ENCODE peak calls at places on chromosomes 1 and 21, in four cellular contexts. One of them, this sample, is unnamed.

GRCh38 chr1:191963781-191964455 is 194.3 kb upstream of the RGS18 start:
- DNase-seq in suprapubic skin: no peak
- DNase-seq in cardiac muscle cell: no peak
- DNase-seq in coronary artery: no peak
- DNase-seq in this sample: no peak

GRCh38 chr1:33086384-33086850 is 5.5 kb downstream of the AZIN2 start:
- DNase-seq in suprapubic skin: peak; percentile 74
- DNase-seq in cardiac muscle cell: peak; percentile 88
- DNase-seq in coronary artery: no peak
- DNase-seq in this sample: peak; percentile 79

GRCh38 chr1:231187556-231187955 is 25.7 kb downstream of the TRIM67 start:
- DNase-seq in suprapubic skin: no peak
- DNase-seq in cardiac muscle cell: no peak
- DNase-seq in coronary artery: no peak
- DNase-seq in this sample: no peak

GRCh38 chr1:36182734-36183133 is 26.8 kb downstream of the MAP7D1 start:
- DNase-seq in suprapubic skin: no peak
- DNase-seq in cardiac muscle cell: no peak
- DNase-seq in coronary artery: no peak
- DNase-seq in this sample: no peak

GRCh38 chr1:220198186-220199005 is 73.9 kb downstream of the RAB3GAP2 start:
- DNase-seq in suprapubic skin: no peak
- DNase-seq in cardiac muscle cell: no peak
- DNase-seq in coronary artery: no peak
- DNase-seq in this sample: peak; percentile 20

GRCh38 chr21:46617267-46618051 is 12.6 kb upstream of the S100B start:
- DNase-seq in suprapubic skin: no peak
- DNase-seq in cardiac muscle cell: no peak
- DNase-seq in coronary artery: no peak
- DNase-seq in this sample: peak; percentile 77

GRCh38 chr1:117068580-117068979 is 8.5 kb downstream of the TTF2 start:
- DNase-seq in suprapubic skin: no peak
- DNase-seq in cardiac muscle cell: no peak
- DNase-seq in coronary artery: no peak
- DNase-seq in this sample: no peak

GRCh38 chr1:77412069-77412793 is 130.4 kb downstream of the AK5 start:
- DNase-seq in suprapubic skin: no peak
- DNase-seq in cardiac muscle cell: no peak
- DNase-seq in coronary artery: no peak
- DNase-seq in this sample: no peak

GRCh38 chr1:74426208-74426932 is 86.0 kb downstream of the LRRC53 start:
- DNase-seq in suprapubic skin: no peak
- DNase-seq in cardiac muscle cell: peak; percentile 53
- DNase-seq in coronary artery: no peak
- DNase-seq in this sample: no peak

GRCh38 chr1:174954686-174955669 is 44.8 kb upstream of the CACYBP start:
- DNase-seq in suprapubic skin: no peak
- DNase-seq in cardiac muscle cell: no peak
- DNase-seq in coronary artery: no peak
- DNase-seq in this sample: no peak

GRCh38 chr1:206691604-206692003 is 6.9 kb downstream of the MAPKAPK2 start:
- DNase-seq in suprapubic skin: no peak
- DNase-seq in cardiac muscle cell: peak; percentile 53
- DNase-seq in coronary artery: no peak
- DNase-seq in this sample: no peak

GRCh38 chr1:23222331-23222730 is 5.0 kb upstream of the HTR1D start:
- DNase-seq in suprapubic skin: no peak
- DNase-seq in cardiac muscle cell: no peak
- DNase-seq in coronary artery: no peak
- DNase-seq in this sample: no peak

GRCh38 chr1:14939527-14940284 is 213.8 kb upstream of the TMEM51 start:
- DNase-seq in suprapubic skin: no peak
- DNase-seq in cardiac muscle cell: no peak
- DNase-seq in coronary artery: no peak
- DNase-seq in this sample: peak; percentile 79

GRCh38 chr1:234296481-234296880 is 76.8 kb upstream of the COA6 start:
- DNase-seq in suprapubic skin: no peak
- DNase-seq in cardiac muscle cell: no peak
- DNase-seq in coronary artery: no peak
- DNase-seq in this sample: no peak

GRCh38 chr1:234581063-234581714 is 28.8 kb downstream of the IRF2BP2 start:
- DNase-seq in suprapubic skin: no peak
- DNase-seq in cardiac muscle cell: no peak
- DNase-seq in coronary artery: no peak
- DNase-seq in this sample: no peak

GRCh38 chr1:90133133-90133532 is 138.2 kb downstream of the ZNF326 start:
- DNase-seq in suprapubic skin: no peak
- DNase-seq in cardiac muscle cell: peak; percentile 61
- DNase-seq in coronary artery: no peak
- DNase-seq in this sample: peak; percentile 11

GRCh38 chr1:205144046-205144720 is 22.4 kb upstream of the RBBP5 start:
- DNase-seq in suprapubic skin: no peak
- DNase-seq in cardiac muscle cell: no peak
- DNase-seq in coronary artery: no peak
- DNase-seq in this sample: no peak

GRCh38 chr1:18721066-18721465 is 90.4 kb downstream of the PAX7 start:
- DNase-seq in suprapubic skin: no peak
- DNase-seq in cardiac muscle cell: no peak
- DNase-seq in coronary artery: no peak
- DNase-seq in this sample: no peak

GRCh38 chr1:180175806-180176205 is 21.1 kb downstream of the QSOX1 start:
- DNase-seq in suprapubic skin: peak; percentile 46
- DNase-seq in cardiac muscle cell: peak; percentile 32
- DNase-seq in coronary artery: no peak
- DNase-seq in this sample: no peak

GRCh38 chr1:222923506-222923905 is 108.7 kb downstream of the DISP1 start:
- DNase-seq in suprapubic skin: no peak
- DNase-seq in cardiac muscle cell: no peak
- DNase-seq in coronary artery: no peak
- DNase-seq in this sample: peak; percentile 54

GRCh38 chr21:14603202-14603601 is 57.1 kb upstream of the SAMSN1 start:
- DNase-seq in suprapubic skin: no peak
- DNase-seq in cardiac muscle cell: no peak
- DNase-seq in coronary artery: no peak
- DNase-seq in this sample: peak; percentile 60

GRCh38 chr1:101185421-101185820 is 51.4 kb upstream of the S1PR1 start:
- DNase-seq in suprapubic skin: no peak
- DNase-seq in cardiac muscle cell: no peak
- DNase-seq in coronary artery: no peak
- DNase-seq in this sample: peak; percentile 50

GRCh38 chr1:178196631-178197030 is 102.7 kb downstream of the RASAL2 start:
- DNase-seq in suprapubic skin: no peak
- DNase-seq in cardiac muscle cell: no peak
- DNase-seq in coronary artery: no peak
- DNase-seq in this sample: no peak

GRCh38 chr1:43705982-43706597 is 1.2 kb upstream of the ST3GAL3 start:
- DNase-seq in suprapubic skin: no peak
- DNase-seq in cardiac muscle cell: no peak
- DNase-seq in coronary artery: no peak
- DNase-seq in this sample: no peak

GRCh38 chr1:97089223-97089622 is 367.6 kb downstream of the PTBP2 start:
- DNase-seq in suprapubic skin: no peak
- DNase-seq in cardiac muscle cell: no peak
- DNase-seq in coronary artery: no peak
- DNase-seq in this sample: no peak

GRCh38 chr1:156750191-156750931 is 1.1 kb downstream of the HDGF start:
- DNase-seq in suprapubic skin: no peak
- DNase-seq in cardiac muscle cell: no peak
- DNase-seq in coronary artery: peak; percentile 77
- DNase-seq in this sample: no peak

GRCh38 chr1:112540395-112540794 is 31.6 kb downstream of the WNT2B start:
- DNase-seq in suprapubic skin: no peak
- DNase-seq in cardiac muscle cell: no peak
- DNase-seq in coronary artery: no peak
- DNase-seq in this sample: no peak

GRCh38 chr1:62050165-62050564 is 144.5 kb upstream of the L1TD1 start:
- DNase-seq in suprapubic skin: no peak
- DNase-seq in cardiac muscle cell: no peak
- DNase-seq in coronary artery: no peak
- DNase-seq in this sample: no peak

GRCh38 chr1:156480411-156481192 is 20.0 kb downstream of the MEF2D start:
- DNase-seq in suprapubic skin: no peak
- DNase-seq in cardiac muscle cell: peak; percentile 79
- DNase-seq in coronary artery: no peak
- DNase-seq in this sample: no peak

GRCh38 chr1:76083189-76083588 is 8.6 kb downstream of the ST6GALNAC3 start:
- DNase-seq in suprapubic skin: no peak
- DNase-seq in cardiac muscle cell: no peak
- DNase-seq in coronary artery: no peak
- DNase-seq in this sample: no peak

GRCh38 chr1:207649204-207649753 is 4.3 kb downstream of the CR1L start:
- DNase-seq in suprapubic skin: no peak
- DNase-seq in cardiac muscle cell: no peak
- DNase-seq in coronary artery: no peak
- DNase-seq in this sample: no peak

GRCh38 chr21:41481191-41481590 is 26.8 kb downstream of the TMPRSS2 start:
- DNase-seq in suprapubic skin: no peak
- DNase-seq in cardiac muscle cell: no peak
- DNase-seq in coronary artery: no peak
- DNase-seq in this sample: peak; percentile 37

GRCh38 chr1:84339503-84339902 is 38.0 kb downstream of the SAMD13 start:
- DNase-seq in suprapubic skin: no peak
- DNase-seq in cardiac muscle cell: no peak
- DNase-seq in coronary artery: no peak
- DNase-seq in this sample: peak; percentile 29

GRCh38 chr1:161921491-161921890 is 102.2 kb downstream of the OLFML2B start:
- DNase-seq in suprapubic skin: no peak
- DNase-seq in cardiac muscle cell: no peak
- DNase-seq in coronary artery: no peak
- DNase-seq in this sample: no peak

GRCh38 chr1:64550505-64550904 is 80.6 kb downstream of the CACHD1 start:
- DNase-seq in suprapubic skin: no peak
- DNase-seq in cardiac muscle cell: no peak
- DNase-seq in coronary artery: no peak
- DNase-seq in this sample: no peak

GRCh38 chr1:64550946-64551345 is 81.0 kb downstream of the CACHD1 start:
- DNase-seq in suprapubic skin: no peak
- DNase-seq in cardiac muscle cell: no peak
- DNase-seq in coronary artery: no peak
- DNase-seq in this sample: no peak

GRCh38 chr1:64553285-64553684 is 83.4 kb downstream of the CACHD1 start:
- DNase-seq in suprapubic skin: no peak
- DNase-seq in cardiac muscle cell: peak; percentile 22
- DNase-seq in coronary artery: no peak
- DNase-seq in this sample: no peak

DNA sequence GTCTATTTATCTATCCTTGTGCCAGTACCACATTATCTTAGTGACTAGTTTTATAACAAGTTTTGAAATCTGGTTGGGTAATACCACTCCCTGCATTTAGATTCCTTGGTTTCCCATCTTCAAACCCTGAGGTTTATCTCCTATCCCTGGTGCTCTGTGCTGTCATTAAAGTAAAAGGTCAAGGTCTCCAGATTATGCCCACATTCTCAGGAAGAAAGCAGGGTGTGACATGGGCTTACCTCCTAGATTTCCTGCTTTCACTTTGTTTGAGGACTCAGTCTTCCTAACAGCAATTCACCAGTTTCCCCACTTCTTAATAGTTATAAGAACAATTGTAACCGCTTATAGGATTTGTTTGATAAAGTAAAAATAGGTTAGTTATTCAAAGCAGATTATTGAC is 86.0 kb downstream of the CACHD1 start:
- DNase-seq in suprapubic skin: no peak
- DNase-seq in cardiac muscle cell: no peak
- DNase-seq in coronary artery: no peak
- DNase-seq in this sample: no peak
- H3K4me3 ChIP-seq in suprapubic skin: no peak overlapping the region
- H3K4me3 ChIP-seq in cardiac muscle cell: no peak overlapping the region
- H3K4me3 ChIP-seq in coronary artery: no peak overlapping the region
- H3K4me3 ChIP-seq in this sample: no peak overlapping the region

DNA sequence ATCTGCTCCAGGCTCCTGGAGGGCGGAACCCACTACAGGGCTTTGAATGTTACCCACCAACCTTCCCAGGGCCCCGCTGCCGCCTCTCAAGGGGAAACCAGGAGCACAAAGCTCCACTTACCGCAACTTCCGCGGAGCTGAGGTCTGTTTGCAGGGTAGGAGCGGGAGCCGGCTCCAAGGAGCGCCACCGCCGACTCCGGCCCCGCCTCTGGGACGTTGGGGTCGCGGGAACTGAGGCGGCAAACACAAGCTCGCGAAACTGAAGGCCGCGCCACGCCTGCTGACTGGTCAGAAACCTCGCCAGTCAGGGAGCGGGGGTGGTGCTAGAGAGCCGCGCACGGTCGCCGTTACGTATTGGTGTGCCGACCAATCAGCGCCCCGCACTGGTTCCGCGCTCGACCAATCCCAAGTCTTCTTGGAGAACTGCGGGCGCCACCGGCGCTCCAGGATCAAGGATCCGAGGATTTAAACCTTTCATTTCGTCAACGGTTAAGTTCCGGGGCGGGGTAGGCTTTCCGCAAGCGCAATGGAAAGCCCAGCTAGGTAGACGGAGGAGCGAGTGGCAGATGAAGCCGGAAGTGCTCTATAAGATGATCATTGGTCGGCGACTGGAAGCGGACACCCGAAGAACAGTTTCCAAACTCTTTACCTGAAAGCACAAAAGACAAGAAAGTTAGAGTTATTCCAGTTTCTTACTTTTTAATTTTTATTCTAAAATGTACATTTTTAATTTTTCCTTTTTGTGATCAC is at the start of gene STIL:
- DNase-seq in suprapubic skin: peak; percentile 99
- DNase-seq in cardiac muscle cell: peak; percentile 100
- DNase-seq in coronary artery: peak; percentile 99
- DNase-seq in this sample: peak; percentile 100
- H3K27ac ChIP-seq in suprapubic skin: peak within 1 kb of the TSS; percentile 63
- H3K27ac ChIP-seq in cardiac muscle cell: peak within 1 kb of the TSS; percentile 87
- H3K27ac ChIP-seq in coronary artery: peak within 1 kb of the TSS; percentile 35
- H3K27ac ChIP-seq in this sample: peak within 1 kb of the TSS; percentile 85

GRCh38 chr1:48175116-48175515 is 47.4 kb upstream of the SLC5A9 start:
- DNase-seq in suprapubic skin: no peak
- DNase-seq in cardiac muscle cell: no peak
- DNase-seq in coronary artery: no peak
- DNase-seq in this sample: no peak
- H3K4me3 ChIP-seq in suprapubic skin: no peak overlapping the region
- H3K4me3 ChIP-seq in cardiac muscle cell: no peak overlapping the region
- H3K4me3 ChIP-seq in coronary artery: no peak overlapping the region
- H3K4me3 ChIP-seq in this sample: no peak overlapping the region

GRCh38 chr1:94730450-94730849 is 89.7 kb upstream of the SLC44A3 start:
- DNase-seq in suprapubic skin: no peak
- DNase-seq in cardiac muscle cell: no peak
- DNase-seq in coronary artery: no peak
- DNase-seq in this sample: no peak

GRCh38 chr1:94725566-94725965 is 94.6 kb upstream of the SLC44A3 start:
- DNase-seq in suprapubic skin: no peak
- DNase-seq in cardiac muscle cell: no peak
- DNase-seq in coronary artery: no peak
- DNase-seq in this sample: peak; percentile 84

GRCh38 chr1:94726981-94727685 is 93.0 kb upstream of the SLC44A3 start:
- DNase-seq in suprapubic skin: no peak
- DNase-seq in cardiac muscle cell: no peak
- DNase-seq in coronary artery: no peak
- DNase-seq in this sample: no peak

GRCh38 chr1:94729287-94729686 is 90.9 kb upstream of the SLC44A3 start:
- DNase-seq in suprapubic skin: no peak
- DNase-seq in cardiac muscle cell: no peak
- DNase-seq in coronary artery: no peak
- DNase-seq in this sample: peak; percentile 55

GRCh38 chr1:94727846-94728715 is 92.1 kb upstream of the SLC44A3 start:
- DNase-seq in suprapubic skin: no peak
- DNase-seq in cardiac muscle cell: no peak
- DNase-seq in coronary artery: no peak
- DNase-seq in this sample: peak; percentile 79
- H3K27ac ChIP-seq in suprapubic skin: no peak overlapping the region
- H3K27ac ChIP-seq in cardiac muscle cell: no peak overlapping the region
- H3K27ac ChIP-seq in coronary artery: peak overlapping the region; percentile 37
- H3K27ac ChIP-seq in this sample: peak overlapping the region; percentile 59

This sample was measured in brain microvascular endothelial cell.